ENCODE peak calls at places on chromosomes 13 and 19, in four cellular contexts. One of them, this sample, is unnamed.

GRCh38 chr13:81760316-81760715 is 1419.4 kb upstream of the SPRY2 start:
- DNase-seq in IMR-90: no peak
- DNase-seq in H9: no peak
- DNase-seq in H1: no peak
- DNase-seq in this sample: no peak

GRCh38 chr13:111530137-111530536 is 209.7 kb downstream of the TEX29 start:
- DNase-seq in H1: no peak
- DNase-seq in IMR-90: no peak
- DNase-seq in H9: peak
- DNase-seq in this sample: no peak

GRCh38 chr13:98688373-98688772 is 64.1 kb downstream of the SLC15A1 start:
- DNase-seq in H1: no peak
- DNase-seq in H9: no peak
- DNase-seq in IMR-90: no peak
- DNase-seq in this sample: peak

GRCh38 chr19:49643466-49643865 is 1.5 kb downstream of the SCAF1 start:
- DNase-seq in IMR-90: no peak
- DNase-seq in H1: no peak
- DNase-seq in H9: no peak
- DNase-seq in this sample: peak

GRCh38 chr19:5695649-5696195 is 5.6 kb downstream of the RPL36 start:
- DNase-seq in IMR-90: no peak
- DNase-seq in H1: no peak
- DNase-seq in H9: peak
- DNase-seq in this sample: no peak

GRCh38 chr13:24610956-24611355 is 69.3 kb upstream of the ATP12A start:
- DNase-seq in H1: no peak
- DNase-seq in IMR-90: no peak
- DNase-seq in H9: no peak
- DNase-seq in this sample: no peak

GRCh38 chr13:42084722-42085121 is 36.3 kb downstream of the DGKH start:
- DNase-seq in IMR-90: no peak
- DNase-seq in H9: no peak
- DNase-seq in H1: no peak
- DNase-seq in this sample: no peak

GRCh38 chr19:11166281-11167142 is 10.9 kb upstream of the SPC24 start:
- DNase-seq in IMR-90: no peak
- DNase-seq in H9: no peak
- DNase-seq in H1: no peak
- DNase-seq in this sample: no peak

GRCh38 chr13:83879431-83880171 is 2.7 kb downstream of the SLITRK1 start:
- DNase-seq in IMR-90: no peak
- DNase-seq in H1: no peak
- DNase-seq in H9: peak
- DNase-seq in this sample: no peak

GRCh38 chr13:43005460-43006236 is 13.6 kb upstream of the EPSTI1 start:
- DNase-seq in H9: no peak
- DNase-seq in H1: no peak
- DNase-seq in IMR-90: peak
- DNase-seq in this sample: no peak

GRCh38 chr13:29522044-29522685 is 73.3 kb downstream of the SLC7A1 start:
- DNase-seq in H1: no peak
- DNase-seq in H9: no peak
- DNase-seq in IMR-90: peak
- DNase-seq in this sample: no peak

GRCh38 chr19:49691243-49692101 is 556 bp downstream of the CPT1C start:
- DNase-seq in H1: no peak
- DNase-seq in IMR-90: peak
- DNase-seq in H9: peak
- DNase-seq in this sample: peak

GRCh38 chr19:38264486-38265212 is at the start of gene SPINT2:
- DNase-seq in IMR-90: no peak
- DNase-seq in H1: peak
- DNase-seq in H9: peak
- DNase-seq in this sample: peak

GRCh38 chr13:42384265-42384664 is 112.3 kb downstream of the AKAP11 start:
- DNase-seq in H9: no peak
- DNase-seq in H1: no peak
- DNase-seq in IMR-90: no peak
- DNase-seq in this sample: no peak

GRCh38 chr19:42229855-42230331 is 9.8 kb downstream of the ZNF526 start:
- DNase-seq in H1: no peak
- DNase-seq in IMR-90: peak
- DNase-seq in H9: no peak
- DNase-seq in this sample: no peak

GRCh38 chr19:8097681-8098567 is 45.4 kb downstream of the CCL25 start:
- DNase-seq in IMR-90: no peak
- DNase-seq in H1: no peak
- DNase-seq in H9: no peak
- DNase-seq in this sample: no peak

GRCh38 chr19:9149976-9150375 is 9.8 kb downstream of the ZNF317 start:
- DNase-seq in H1: no peak
- DNase-seq in IMR-90: no peak
- DNase-seq in H9: no peak
- DNase-seq in this sample: no peak

GRCh38 chr19:11982526-11982925 is 17.7 kb downstream of the ZNF763 start:
- DNase-seq in IMR-90: no peak
- DNase-seq in H1: no peak
- DNase-seq in H9: no peak
- DNase-seq in this sample: no peak

GRCh38 chr19:55694241-55694655 is 19.2 kb downstream of the EPN1 start:
- DNase-seq in IMR-90: no peak
- DNase-seq in H1: no peak
- DNase-seq in H9: no peak
- DNase-seq in this sample: no peak

GRCh38 chr13:100244431-100244830 is 155.5 kb downstream of the PCCA start:
- DNase-seq in H1: no peak
- DNase-seq in H9: no peak
- DNase-seq in IMR-90: no peak
- DNase-seq in this sample: no peak

GRCh38 chr13:28623782-28624706 is 34.9 kb upstream of the POMP start:
- DNase-seq in H1: no peak
- DNase-seq in IMR-90: peak
- DNase-seq in H9: no peak
- DNase-seq in this sample: peak

GRCh38 chr19:9165256-9165655 is 13.5 kb upstream of the OR7D2 start:
- DNase-seq in IMR-90: peak
- DNase-seq in H9: no peak
- DNase-seq in H1: no peak
- DNase-seq in this sample: no peak

GRCh38 chr19:38861368-38861767 is 11.6 kb upstream of the HNRNPL start:
- DNase-seq in H1: no peak
- DNase-seq in IMR-90: no peak
- DNase-seq in H9: no peak
- DNase-seq in this sample: no peak

GRCh38 chr13:32881074-32881791 is 135.0 kb upstream of the KL start:
- DNase-seq in IMR-90: peak
- DNase-seq in H9: no peak
- DNase-seq in H1: no peak
- DNase-seq in this sample: no peak

GRCh38 chr19:42275103-42275502 is 6.1 kb downstream of the CIC start:
- DNase-seq in H9: no peak
- DNase-seq in IMR-90: no peak
- DNase-seq in H1: no peak
- DNase-seq in this sample: no peak

GRCh38 chr19:3644351-3645066 is 17.9 kb upstream of the CACTIN start:
- DNase-seq in H9: no peak
- DNase-seq in H1: no peak
- DNase-seq in IMR-90: peak
- DNase-seq in this sample: no peak

GRCh38 chr13:76620036-76620435 is 266.2 kb downstream of the KCTD12 start:
- DNase-seq in H9: no peak
- DNase-seq in IMR-90: no peak
- DNase-seq in H1: no peak
- DNase-seq in this sample: no peak

GRCh38 chr19:6212403-6213265 is 67.1 kb downstream of the MLLT1 start:
- DNase-seq in H1: no peak
- DNase-seq in H9: no peak
- DNase-seq in IMR-90: no peak
- DNase-seq in this sample: no peak

GRCh38 chr19:14774373-14774772 is 4.0 kb downstream of the ADGRE2 start:
- DNase-seq in H9: peak
- DNase-seq in H1: no peak
- DNase-seq in IMR-90: no peak
- DNase-seq in this sample: no peak

GRCh38 chr19:3370214-3370720 is 3.9 kb downstream of the NFIC start:
- DNase-seq in H1: no peak
- DNase-seq in H9: peak
- DNase-seq in IMR-90: no peak
- DNase-seq in this sample: no peak

GRCh38 chr13:40379186-40379585 is 287.3 kb downstream of the FOXO1 start:
- DNase-seq in IMR-90: no peak
- DNase-seq in H9: no peak
- DNase-seq in H1: no peak
- DNase-seq in this sample: no peak

GRCh38 chr13:40383922-40384321 is 282.5 kb downstream of the FOXO1 start:
- DNase-seq in H1: no peak
- DNase-seq in IMR-90: no peak
- DNase-seq in H9: no peak
- DNase-seq in this sample: no peak

GRCh38 chr13:40379794-40380608 is 286.4 kb downstream of the FOXO1 start:
- DNase-seq in H9: no peak
- DNase-seq in IMR-90: no peak
- DNase-seq in H1: no peak
- DNase-seq in this sample: peak

GRCh38 chr13:40383132-40383531 is 283.3 kb downstream of the FOXO1 start:
- DNase-seq in H1: no peak
- DNase-seq in H9: peak
- DNase-seq in IMR-90: no peak
- DNase-seq in this sample: no peak

DNA sequence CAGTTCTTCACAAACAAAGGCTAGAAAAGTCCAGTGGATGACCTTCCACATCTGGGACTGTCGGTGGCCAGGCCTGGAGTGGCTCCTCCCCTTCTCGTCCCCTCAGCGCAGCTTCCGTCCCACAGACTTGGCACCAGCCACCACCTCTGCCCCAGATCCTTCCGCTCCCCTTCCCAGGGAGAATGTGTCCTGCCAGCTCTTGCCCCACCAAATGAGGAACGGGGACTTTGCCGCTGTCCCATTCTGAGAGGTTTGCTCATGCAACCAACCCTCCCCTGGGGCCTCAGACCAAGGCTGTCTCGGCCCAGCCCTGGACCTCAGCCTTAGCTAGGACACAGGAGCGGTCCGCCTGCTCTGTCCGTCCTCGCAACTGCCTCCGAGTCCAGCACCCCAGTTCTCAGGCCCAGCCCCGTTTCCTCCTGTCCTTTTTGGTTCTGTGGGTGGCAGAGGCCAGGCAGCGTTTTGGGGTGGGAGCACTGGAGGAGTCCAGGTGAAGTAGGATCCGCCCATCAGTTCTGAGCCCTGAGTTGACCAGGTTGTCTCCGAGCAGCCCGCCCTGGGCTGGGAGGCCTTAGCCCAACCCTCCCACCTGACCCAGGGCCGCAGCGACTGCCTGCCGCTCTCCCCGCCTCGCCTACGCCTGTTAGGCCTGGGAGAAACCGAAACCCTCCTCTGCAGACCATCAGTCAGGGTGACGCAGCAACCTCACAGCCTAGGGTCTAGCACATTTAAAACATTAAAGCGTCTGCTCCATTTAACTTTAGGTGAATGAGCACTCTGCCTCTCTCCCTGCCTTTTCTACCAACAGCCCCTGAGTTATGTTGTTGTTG is 284.3 kb downstream of the FOXO1 start:
- DNase-seq in IMR-90: no peak
- DNase-seq in H9: peak
- DNase-seq in H1: no peak
- DNase-seq in this sample: no peak
- H2BK120ac ChIP-seq in IMR-90: no peak
- H2BK120ac ChIP-seq in H9: no peak
- H2BK120ac ChIP-seq in H1: no peak
- H2BK120ac ChIP-seq in this sample: no peak

GRCh38 chr19:28685802-28686201 is 527.1 kb downstream of the UQCRFS1 start:
- DNase-seq in H1: no peak
- DNase-seq in H9: no peak
- DNase-seq in IMR-90: no peak
- DNase-seq in this sample: no peak

GRCh38 chr19:28691683-28692082 is 521.3 kb downstream of the UQCRFS1 start:
- DNase-seq in H1: no peak
- DNase-seq in H9: no peak
- DNase-seq in IMR-90: no peak
- DNase-seq in this sample: no peak

GRCh38 chr19:28687296-28687695 is 525.7 kb downstream of the UQCRFS1 start:
- DNase-seq in H1: no peak
- DNase-seq in IMR-90: no peak
- DNase-seq in H9: no peak
- DNase-seq in this sample: no peak

GRCh38 chr19:28686741-28687140 is 526.2 kb downstream of the UQCRFS1 start:
- DNase-seq in H9: no peak
- DNase-seq in H1: no peak
- DNase-seq in IMR-90: no peak
- DNase-seq in this sample: no peak
- H3K56ac ChIP-seq in H9: no peak
- H3K56ac ChIP-seq in H1: no peak
- H3K56ac ChIP-seq in IMR-90: no peak
- H3K56ac ChIP-seq in this sample: no peak

DNA sequence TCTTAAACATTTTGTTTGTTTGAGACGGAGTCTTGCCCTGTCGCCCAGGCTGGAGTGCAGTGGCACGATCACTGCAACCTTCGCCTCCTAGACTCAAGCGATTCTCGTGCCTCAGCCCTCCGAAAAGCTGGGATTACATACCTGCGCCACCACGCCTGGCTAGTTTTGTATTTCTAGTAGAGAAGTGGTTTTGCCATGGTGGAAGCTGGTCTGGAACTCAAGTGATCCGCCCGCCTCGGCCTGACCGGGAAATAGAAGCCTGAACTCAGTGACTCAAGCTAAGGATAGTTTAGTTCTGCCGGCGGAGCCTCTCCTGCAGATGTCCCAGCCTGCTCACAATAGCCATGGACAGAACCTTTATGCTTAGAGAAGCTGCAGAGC is 53.0 kb upstream of the ZNF254 start:
- DNase-seq in IMR-90: peak
- DNase-seq in H9: no peak
- DNase-seq in H1: no peak
- DNase-seq in this sample: peak
- H2BK120ac ChIP-seq in IMR-90: no peak
- H2BK120ac ChIP-seq in H9: no peak
- H2BK120ac ChIP-seq in H1: no peak
- H2BK120ac ChIP-seq in this sample: no peak

DNA sequence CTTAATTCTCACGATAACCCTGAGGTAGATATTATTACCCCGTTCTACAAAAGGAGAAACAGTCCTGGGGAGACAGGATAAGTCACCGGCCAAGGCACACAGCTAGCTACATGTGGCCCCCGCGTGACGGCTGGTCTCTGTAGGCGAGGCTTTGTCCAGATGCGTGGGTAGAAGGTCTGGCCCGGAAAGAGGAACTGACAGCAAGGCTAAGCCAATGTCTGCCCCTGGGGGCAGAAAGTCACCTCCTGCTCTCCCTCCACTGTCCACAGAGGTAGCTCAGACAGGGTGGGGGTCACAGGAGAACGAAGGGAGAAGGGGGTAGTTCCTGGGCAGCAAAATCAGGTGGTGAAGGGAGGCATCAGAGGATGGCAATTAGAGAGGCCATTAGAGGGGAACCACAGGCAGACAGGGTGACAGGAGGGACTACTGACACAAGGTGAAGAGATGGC is 1.8 kb downstream of the APOC4 start:
- DNase-seq in H9: no peak
- DNase-seq in IMR-90: no peak
- DNase-seq in H1: no peak
- DNase-seq in this sample: no peak
- H3K56ac ChIP-seq in H9: no peak
- H3K56ac ChIP-seq in IMR-90: no peak
- H3K56ac ChIP-seq in H1: no peak
- H3K56ac ChIP-seq in this sample: no peak

GRCh38 chr19:45801603-45802175 is 9.0 kb upstream of the DMWD start:
- DNase-seq in H9: no peak
- DNase-seq in IMR-90: no peak
- DNase-seq in H1: no peak
- DNase-seq in this sample: no peak
- H2BK120ac ChIP-seq in H9: no peak
- H2BK120ac ChIP-seq in IMR-90: no peak
- H2BK120ac ChIP-seq in H1: no peak
- H2BK120ac ChIP-seq in this sample: no peak